ENCODE peak calls at places on chromosomes 5 and 9, in seven cellular contexts. Y, C, N, I, J, R and M are unnamed samples.

GRCh38 chr9:133956520-133957076 is 35.5 kb downstream of the VAV2 start:
- DNase-seq in Y (peak; percentile 56), C (no peak), N (no peak), I (no peak), J (peak; percentile 69), R (peak; percentile 37), M (no peak)

GRCh38 chr9:13962006-13962405 is 351.9 kb downstream of the NFIB start:
- DNase-seq in Y (no peak), C (no peak), N (no peak), I (no peak), J (no peak), R (no peak), M (no peak)

GRCh38 chr5:28328691-28329090 is 1290.3 kb upstream of the CDH9 start:
- DNase-seq in Y (no peak), C (no peak), N (no peak), I (no peak), J (no peak), R (no peak), M (no peak)

GRCh38 chr5:95884021-95884333 is 61.5 kb upstream of the GLRX start:
- DNase-seq in Y (no peak), C (no peak), N (no peak), I (no peak), J (no peak), R (no peak), M (no peak)

GRCh38 chr9:113274474-113275146 is 762 bp downstream of the CDC26 start:
- DNase-seq in Y (no peak), C (peak; percentile 44), N (peak; percentile 30), I (no peak), J (no peak), R (peak; percentile 87), M (no peak)

GRCh38 chr9:16832101-16832500 is 38.4 kb downstream of the BNC2 start:
- DNase-seq in Y (no peak), C (no peak), N (no peak), I (no peak), J (no peak), R (no peak), M (no peak)

GRCh38 chr5:84816746-84817547 is 432.3 kb upstream of the EDIL3 start:
- DNase-seq in Y (no peak), C (no peak), N (no peak), I (no peak), J (no peak), R (no peak), M (no peak)

GRCh38 chr5:132655821-132656773 is 1.9 kb upstream of the IL13 start:
- DNase-seq in Y (no peak), C (no peak), N (no peak), I (no peak), J (peak; percentile 55), R (peak; percentile 63), M (peak; percentile 20)

GRCh38 chr5:132258102-132259060 is 885 bp downstream of the PDLIM4 start:
- DNase-seq in Y (peak; percentile 55), C (no peak), N (no peak), I (no peak), J (peak; percentile 25), R (no peak), M (no peak)

GRCh38 chr5:62596096-62596495 is 17.5 kb downstream of the LRRC70 start:
- DNase-seq in Y (no peak), C (no peak), N (no peak), I (no peak), J (no peak), R (no peak), M (no peak)

GRCh38 chr5:15475365-15475764 is 24.6 kb upstream of the FBXL7 start:
- DNase-seq in Y (no peak), C (no peak), N (no peak), I (no peak), J (no peak), R (no peak), M (no peak)

GRCh38 chr9:2125909-2126308 is 110.8 kb downstream of the SMARCA2 start:
- DNase-seq in Y (no peak), C (no peak), N (no peak), I (no peak), J (no peak), R (no peak), M (no peak)

GRCh38 chr5:3075309-3075708 is 323.8 kb upstream of the IRX2 start:
- DNase-seq in Y (no peak), C (no peak), N (no peak), I (no peak), J (no peak), R (no peak), M (no peak)
- TF ChIP-seq CTCF in Y (no peak), C (peak; percentile 41), N (no peak), I (no peak), J (peak; percentile 59), R (peak; percentile 27), M (no peak)

GRCh38 chr9:93909242-93909616 is 45.9 kb downstream of the BARX1 start:
- DNase-seq in Y (peak; percentile 17), C (no peak), N (no peak), I (no peak), J (no peak), R (no peak), M (no peak)

GRCh38 chr9:93910598-93910997 is 44.6 kb downstream of the BARX1 start:
- DNase-seq in Y (no peak), C (no peak), N (no peak), I (no peak), J (peak; percentile 43), R (peak; percentile 22), M (no peak)

GRCh38 chr9:93907551-93908199 is 47.5 kb downstream of the BARX1 start:
- DNase-seq in Y (peak; percentile 1), C (no peak), N (no peak), I (no peak), J (no peak), R (no peak), M (no peak)

GRCh38 chr9:93910196-93910595 is 45.0 kb downstream of the BARX1 start:
- DNase-seq in Y (no peak), C (no peak), N (no peak), I (no peak), J (no peak), R (no peak), M (no peak)

DNA sequence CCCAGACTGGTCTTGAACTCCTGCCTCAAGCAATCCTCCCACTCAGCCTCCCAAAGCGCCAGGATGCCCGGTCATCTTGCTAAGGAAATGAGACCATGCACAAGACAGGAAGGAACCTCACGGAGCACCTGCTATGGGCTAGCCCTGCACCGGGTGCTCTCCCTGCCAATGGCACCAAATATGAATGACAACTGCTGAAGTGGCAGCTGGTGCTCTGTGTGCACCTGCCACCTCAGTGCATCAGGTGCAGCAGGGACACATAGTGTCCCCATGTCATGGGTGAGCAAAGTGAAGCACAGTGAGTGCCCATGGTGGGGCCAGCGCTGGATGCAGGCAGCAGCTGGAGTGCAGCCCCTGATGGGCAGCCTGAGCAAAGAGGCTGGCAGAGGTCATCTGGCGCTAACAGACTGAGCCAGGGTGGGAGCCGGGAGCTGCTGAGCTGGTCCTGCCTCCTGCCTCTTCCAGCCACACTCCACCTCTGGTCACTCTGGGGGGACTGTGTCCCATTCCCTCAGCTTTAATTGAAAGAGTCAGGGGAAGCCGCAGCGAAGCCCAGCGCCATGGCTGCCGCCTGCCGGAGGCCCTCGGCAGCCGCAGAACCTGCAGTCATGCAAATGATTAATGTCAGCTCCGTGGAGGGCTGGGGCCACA is 46.4 kb downstream of the BARX1 start:
- DNase-seq in Y (peak; percentile 30), C (no peak), N (no peak), I (no peak), J (no peak), R (no peak), M (no peak)
- TF ChIP-seq CTCF in Y (no peak), C (peak; percentile 53), N (no peak), I (no peak), J (no peak), R (peak; percentile 26), M (no peak)

GRCh38 chr9:124360277-124360676 is 55.0 kb downstream of the PSMB7 start:
- DNase-seq in Y (no peak), C (no peak), N (no peak), I (no peak), J (no peak), R (no peak), M (no peak)
- TF ChIP-seq CTCF in Y (no peak), C (no peak), N (no peak), I (no peak), J (peak; percentile 22), R (no peak), M (no peak)

GRCh38 chr5:73303139-73304079 is 130.4 kb downstream of the TMEM174 start:
- DNase-seq in Y (no peak), C (no peak), N (no peak), I (no peak), J (peak; percentile 89), R (peak; percentile 76), M (no peak)
- TF ChIP-seq CTCF in Y (no peak), C (peak; percentile 53), N (no peak), I (no peak), J (peak; percentile 71), R (peak; percentile 68), M (no peak)

DNA sequence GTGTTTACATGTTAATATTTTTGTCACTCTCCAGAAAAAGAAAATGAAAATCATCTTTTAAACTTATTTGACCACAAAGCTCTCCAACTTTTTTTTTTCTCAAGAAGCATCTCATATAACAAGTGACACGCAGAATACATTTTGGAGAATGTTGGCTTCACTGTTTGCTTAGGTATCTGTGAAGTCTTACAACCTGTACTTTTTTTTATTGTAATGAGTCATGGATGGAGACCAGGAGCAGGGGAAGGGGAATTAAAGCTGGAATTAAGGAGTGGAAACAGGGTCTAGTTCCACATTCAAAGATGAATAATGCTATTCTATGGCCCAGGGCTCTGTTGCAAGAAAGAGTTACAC is 211.9 kb downstream of the MAN2A1 start:
- DNase-seq in Y (no peak), C (no peak), N (no peak), I (no peak), J (no peak), R (no peak), M (no peak)
- TF ChIP-seq CTCF in Y (no peak), C (no peak), N (no peak), I (no peak), J (no peak), R (no peak), M (no peak)

GRCh38 chr5:168992687-168993086 is 308.3 kb downstream of the SLIT3 start:
- DNase-seq in Y (no peak), C (no peak), N (peak; percentile 33), I (no peak), J (peak; percentile 41), R (peak; percentile 59), M (no peak)
- TF ChIP-seq CTCF in Y (no peak), C (peak; percentile 40), N (peak; percentile 39), I (no peak), J (peak; percentile 62), R (peak; percentile 59), M (no peak)